ENCODE peak calls at places on chromosome 11, in seven cellular contexts. A is RPMI7951, V is mucosa of descending colon, L is pulmonary artery endothelial cell, J is NCI-H1436 treated with DMSO at 0.1 percent for 48 hours, I is suprapubic skin, M is body of pancreas. T is an unnamed sample.

GRCh38 chr11:127639916-127640315 is 639.3 kb upstream of the KIRREL3 start:
- DNase-seq in I (no peak), V (no peak), M (no peak), J (no peak), A (peak; percentile 71), L (no peak), T (no peak)

GRCh38 chr11:27485930-27486773 is 13.6 kb upstream of the LGR4 start:
- DNase-seq in V (no peak), A (peak; percentile 51), I (no peak), L (no peak), J (peak; percentile 14), M (peak; percentile 54), T (peak; percentile 65)

GRCh38 chr11:58654079-58654907 is 31.8 kb downstream of the CNTF start:
- DNase-seq in I (peak; percentile 77), L (peak; percentile 20), J (peak; percentile 17), V (peak; percentile 77), A (peak; percentile 75), M (peak; percentile 88), T (peak; percentile 75)

GRCh38 chr11:118430956-118431355 is 5.3 kb upstream of the KMT2A start:
- DNase-seq in J (no peak), L (no peak), M (no peak), A (no peak), V (no peak), I (no peak), T (no peak)

GRCh38 chr11:122189259-122189658 is 73.2 kb upstream of the BLID start:
- DNase-seq in L (peak; percentile 94), M (no peak), A (peak; percentile 97), J (no peak), V (no peak), I (no peak), T (peak; percentile 58)

GRCh38 chr11:109772846-109773400 is 320.3 kb upstream of the ZC3H12C start:
- DNase-seq in M (peak; percentile 17), V (no peak), J (peak; percentile 34), A (no peak), I (no peak), L (no peak), T (no peak)

GRCh38 chr11:23311986-23312940 is 452.0 kb upstream of the CCDC179 start:
- DNase-seq in M (no peak), A (peak; percentile 49), L (no peak), V (no peak), J (no peak), I (no peak), T (no peak)

GRCh38 chr11:96752221-96752620 is 362.4 kb downstream of the JRKL start:
- DNase-seq in I (no peak), A (no peak), L (no peak), V (no peak), M (no peak), J (no peak), T (no peak)

GRCh38 chr11:32671051-32671450 is 87.4 kb downstream of the EIF3M start:
- DNase-seq in L (no peak), V (no peak), A (no peak), M (no peak), I (no peak), J (no peak), T (no peak)

GRCh38 chr11:16902979-16903378 is 111.2 kb downstream of the PLEKHA7 start:
- DNase-seq in I (no peak), M (no peak), A (no peak), V (no peak), L (peak; percentile 35), J (no peak), T (no peak)

GRCh38 chr11:18225906-18226305 is 10.7 kb downstream of the SAA4 start:
- DNase-seq in A (peak; percentile 5), J (no peak), L (no peak), I (no peak), V (no peak), M (no peak), T (no peak)

GRCh38 chr11:1566381-1567051 is 5.6 kb downstream of the DUSP8 start:
- DNase-seq in I (no peak), J (no peak), L (no peak), M (peak; percentile 13), A (no peak), V (no peak), T (no peak)

GRCh38 chr11:8408151-8408930 is 144.7 kb upstream of the LMO1 start:
- DNase-seq in V (no peak), J (no peak), I (no peak), A (peak; percentile 22), M (no peak), L (no peak), T (no peak)

GRCh38 chr11:73969991-73970800 is 12.4 kb downstream of the UCP2 start:
- DNase-seq in I (no peak), M (no peak), J (no peak), V (no peak), L (no peak), A (no peak), T (no peak)

GRCh38 chr11:31887180-31887579 is 76.1 kb upstream of the PAX6 start:
- DNase-seq in M (no peak), J (no peak), A (no peak), I (no peak), L (no peak), V (no peak), T (no peak)

GRCh38 chr11:104852811-104853210 is 45.4 kb downstream of the CASP12 start:
- DNase-seq in I (no peak), M (no peak), V (no peak), J (no peak), L (no peak), A (no peak), T (no peak)

GRCh38 chr11:87803748-87804147 is 371.5 kb downstream of the RAB38 start:
- DNase-seq in I (no peak), V (no peak), M (no peak), J (no peak), L (no peak), A (no peak), T (no peak)

GRCh38 chr11:133545199-133545709 is 13.0 kb upstream of the OPCML start:
- DNase-seq in M (no peak), V (no peak), J (no peak), L (no peak), A (no peak), I (no peak), T (no peak)

GRCh38 chr11:86418929-86419328 is 44.2 kb downstream of the CCDC81 start:
- DNase-seq in M (no peak), J (no peak), A (peak; percentile 10), L (no peak), V (no peak), I (no peak), T (no peak)

GRCh38 chr11:60130496-60130895 is 42.0 kb downstream of the MS4A2 start:
- DNase-seq in I (no peak), M (peak; percentile 22), A (peak; percentile 18), L (peak; percentile 7), J (no peak), V (no peak), T (no peak)